ENCODE peak calls at places on chromosomes 1 and 21, in ten cellular contexts. J, V, G, L, C, Z, B, N, X and T are unnamed samples. For H3K36me3, the result is how much of the 10 kb centered on the place peaks cover.

GRCh38 chr1:5718716-5719632 is 273.3 kb downstream of the NPHP4 start:
- DNase-seq in J (no peak), V (no peak), G (no peak), L (no peak), C (no peak), Z (no peak), B (no peak), N (no peak), X (peak), T (no peak)

GRCh38 chr1:244319283-244320132 is 132.2 kb downstream of the ADSS2 start:
- DNase-seq in J (no peak), V (no peak), G (no peak), L (peak), C (no peak), Z (peak), B (peak), N (peak), X (no peak), T (peak)

GRCh38 chr1:157580179-157580827 is 17.6 kb downstream of the FCRL4 start:
- DNase-seq in J (peak), V (peak), G (no peak), L (peak), C (peak), Z (peak), B (peak), N (no peak), X (no peak), T (peak)

GRCh38 chr1:58401991-58402390 is 144.5 kb downstream of the OMA1 start:
- DNase-seq in J (no peak), V (no peak), G (no peak), L (peak), C (no peak), Z (no peak), B (no peak), N (no peak), X (no peak), T (no peak)

GRCh38 chr1:41358152-41358937 is 2.9 kb upstream of the FOXO6 start:
- DNase-seq in J (no peak), V (peak), G (no peak), L (peak), C (no peak), Z (no peak), B (no peak), N (no peak), X (peak), T (no peak)

GRCh38 chr1:245599413-245600174 is 444.8 kb downstream of the KIF26B start:
- DNase-seq in J (no peak), V (no peak), G (peak), L (peak), C (no peak), Z (no peak), B (no peak), N (no peak), X (no peak), T (peak)

GRCh38 chr1:247357781-247358211 is 26.1 kb upstream of the ZNF496 start:
- DNase-seq in J (no peak), V (no peak), G (no peak), L (peak), C (no peak), Z (peak), B (no peak), N (no peak), X (no peak), T (no peak)

GRCh38 chr1:2494323-2494693 is 18.2 kb downstream of the PLCH2 start:
- DNase-seq in J (no peak), V (no peak), G (peak), L (peak), C (peak), Z (peak), B (peak), N (no peak), X (no peak), T (peak)

GRCh38 chr1:76161451-76161850 is 86.9 kb downstream of the ST6GALNAC3 start:
- DNase-seq in J (no peak), V (no peak), G (no peak), L (no peak), C (no peak), Z (no peak), B (no peak), N (no peak), X (no peak), T (no peak)

GRCh38 chr1:156870734-156871133 is 10.1 kb downstream of the NTRK1 start:
- DNase-seq in J (no peak), V (no peak), G (no peak), L (peak), C (no peak), Z (peak), B (no peak), N (no peak), X (no peak), T (peak)

GRCh38 chr1:177392336-177392735 is 221.6 kb downstream of the BRINP2 start:
- DNase-seq in J (no peak), V (no peak), G (no peak), L (peak), C (no peak), Z (no peak), B (no peak), N (no peak), X (no peak), T (no peak)

GRCh38 chr1:94753171-94753972 is 66.8 kb upstream of the SLC44A3 start:
- DNase-seq in J (no peak), V (no peak), G (peak), L (peak), C (no peak), Z (no peak), B (no peak), N (no peak), X (no peak), T (no peak)

GRCh38 chr1:197399691-197400521 is 131.9 kb downstream of the CRB1 start:
- DNase-seq in J (peak), V (peak), G (no peak), L (peak), C (no peak), Z (peak), B (peak), N (no peak), X (no peak), T (no peak)

GRCh38 chr1:156874572-156874971 is 13.9 kb downstream of the NTRK1 start:
- DNase-seq in J (no peak), V (peak), G (no peak), L (no peak), C (no peak), Z (no peak), B (no peak), N (no peak), X (no peak), T (no peak)

GRCh38 chr1:119159096-119159495 is 18.6 kb upstream of the WARS2 start:
- DNase-seq in J (no peak), V (no peak), G (no peak), L (peak), C (no peak), Z (no peak), B (no peak), N (no peak), X (no peak), T (peak)

GRCh38 chr1:85746777-85747176 is 38.5 kb upstream of the ZNHIT6 start:
- DNase-seq in J (no peak), V (no peak), G (no peak), L (no peak), C (no peak), Z (no peak), B (no peak), N (no peak), X (no peak), T (no peak)

GRCh38 chr1:192462630-192463029 is 112.9 kb upstream of the RGS1 start:
- DNase-seq in J (no peak), V (no peak), G (no peak), L (no peak), C (no peak), Z (no peak), B (no peak), N (no peak), X (no peak), T (no peak)

GRCh38 chr1:203480525-203481084 is 5.0 kb downstream of the PRELP start:
- DNase-seq in J (peak), V (peak), G (peak), L (peak), C (peak), Z (no peak), B (peak), N (no peak), X (no peak), T (peak)

GRCh38 chr1:154925335-154926170 is 11.0 kb downstream of the PMVK start:
- DNase-seq in J (no peak), V (no peak), G (no peak), L (no peak), C (no peak), Z (no peak), B (no peak), N (no peak), X (no peak), T (no peak)

GRCh38 chr1:108854226-108855019 is 2.5 kb downstream of the AKNAD1 start:
- DNase-seq in J (no peak), V (no peak), G (no peak), L (no peak), C (no peak), Z (no peak), B (no peak), N (no peak), X (no peak), T (no peak)

GRCh38 chr1:10033359-10033845 is 644 bp downstream of the UBE4B start:
- DNase-seq in J (peak), V (peak), G (peak), L (peak), C (peak), Z (no peak), B (peak), N (no peak), X (no peak), T (no peak)

GRCh38 chr1:92476071-92476607 is 10.6 kb downstream of the GFI1 start:
- DNase-seq in J (no peak), V (no peak), G (no peak), L (no peak), C (peak), Z (no peak), B (peak), N (no peak), X (no peak), T (no peak)

GRCh38 chr1:65393345-65393744 is 27.1 kb upstream of the LEPR start:
- DNase-seq in J (no peak), V (no peak), G (no peak), L (peak), C (no peak), Z (no peak), B (no peak), N (no peak), X (no peak), T (no peak)

GRCh38 chr1:231720652-231721325 is 94.2 kb downstream of the DISC1 start:
- DNase-seq in J (no peak), V (no peak), G (no peak), L (no peak), C (no peak), Z (no peak), B (no peak), N (no peak), X (no peak), T (no peak)

GRCh38 chr1:165854101-165854845 is 26.9 kb downstream of the UCK2 start:
- DNase-seq in J (no peak), V (peak), G (no peak), L (peak), C (no peak), Z (peak), B (no peak), N (no peak), X (no peak), T (peak)

GRCh38 chr1:58780586-58781452 is 3.0 kb downstream of the JUN start:
- DNase-seq in J (no peak), V (no peak), G (no peak), L (peak), C (no peak), Z (no peak), B (no peak), N (no peak), X (no peak), T (no peak)

GRCh38 chr1:77543822-77544448 is 138.5 kb downstream of the ZZZ3 start:
- DNase-seq in J (no peak), V (no peak), G (no peak), L (peak), C (no peak), Z (no peak), B (no peak), N (no peak), X (no peak), T (no peak)

GRCh38 chr21:45970674-45971486 is 10.7 kb upstream of the COL6A1 start:
- DNase-seq in J (peak), V (peak), G (peak), L (peak), C (peak), Z (no peak), B (peak), N (no peak), X (peak), T (no peak)

GRCh38 chr1:117580436-117580835 is 25.4 kb upstream of the TENT5C start:
- DNase-seq in J (no peak), V (no peak), G (no peak), L (no peak), C (no peak), Z (no peak), B (no peak), N (no peak), X (peak), T (no peak)

GRCh38 chr1:193558491-193559028 is 372.1 kb upstream of the B3GALT2 start:
- DNase-seq in J (no peak), V (no peak), G (no peak), L (peak), C (no peak), Z (peak), B (no peak), N (no peak), X (no peak), T (peak)

GRCh38 chr1:228405979-228406265 is 713 bp downstream of the TRIM11 start:
- DNase-seq in J (no peak), V (no peak), G (no peak), L (peak), C (peak), Z (no peak), B (peak), N (no peak), X (no peak), T (no peak)

GRCh38 chr1:213724640-213725536 is 262.9 kb upstream of the PROX1 start:
- DNase-seq in J (no peak), V (no peak), G (peak), L (peak), C (peak), Z (no peak), B (no peak), N (no peak), X (no peak), T (peak)

GRCh38 chr1:111770916-111771315 is 15.2 kb downstream of the DDX20 start:
- DNase-seq in J (no peak), V (no peak), G (no peak), L (no peak), C (no peak), Z (no peak), B (no peak), N (no peak), X (no peak), T (no peak)

DNA sequence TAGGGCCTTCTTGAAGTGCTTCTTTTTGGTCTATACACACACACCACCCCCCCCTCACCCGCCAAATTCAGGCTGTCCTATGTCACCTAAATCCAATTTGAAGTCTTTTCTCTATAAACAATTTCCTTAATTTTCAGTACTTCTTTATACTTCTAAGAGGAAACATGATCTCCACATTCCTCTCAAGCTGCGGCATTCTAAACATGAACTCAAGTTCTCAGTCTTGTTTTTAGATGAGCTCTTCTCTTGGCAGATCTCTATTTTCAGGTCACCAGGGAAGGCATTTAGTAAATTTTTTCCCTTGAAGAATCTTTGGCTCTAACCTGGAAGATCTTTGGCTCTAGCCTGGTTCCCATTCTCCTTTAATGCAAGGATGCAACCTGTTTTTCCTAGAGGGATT is 193.4 kb downstream of the ATG4C start:
- DNase-seq in J (no peak), V (no peak), G (no peak), L (no peak), C (no peak), Z (no peak), B (no peak), N (no peak), X (no peak), T (no peak)
- TF ChIP-seq CTCF in J (no peak), V (no peak), G (no peak), L (no peak), C (no peak), Z (no peak), B (no peak), N (no peak), X (no peak), T (no peak)

GRCh38 chr1:3914331-3914851 is 14.3 kb upstream of the C1orf174 start:
- DNase-seq in J (no peak), V (no peak), G (no peak), L (no peak), C (no peak), Z (no peak), B (no peak), N (no peak), X (peak), T (no peak)
- H3K4me3 ChIP-seq in J (no peak), V (no peak), G (no peak), L (no peak), C (no peak), Z (no peak), B (no peak), N (no peak), X (no peak), T (no peak)

GRCh38 chr1:212004888-212005287 is 30.5 kb downstream of the INTS7 start:
- DNase-seq in J (no peak), V (no peak), G (no peak), L (no peak), C (no peak), Z (no peak), B (no peak), N (no peak), X (no peak), T (no peak)

GRCh38 chr1:212007178-212007577 is 28.2 kb downstream of the INTS7 start:
- DNase-seq in J (no peak), V (no peak), G (no peak), L (no peak), C (no peak), Z (no peak), B (no peak), N (no peak), X (no peak), T (no peak)

GRCh38 chr1:212007896-212008295 is 27.5 kb downstream of the INTS7 start:
- DNase-seq in J (no peak), V (no peak), G (no peak), L (no peak), C (no peak), Z (no peak), B (no peak), N (no peak), X (no peak), T (no peak)

DNA sequence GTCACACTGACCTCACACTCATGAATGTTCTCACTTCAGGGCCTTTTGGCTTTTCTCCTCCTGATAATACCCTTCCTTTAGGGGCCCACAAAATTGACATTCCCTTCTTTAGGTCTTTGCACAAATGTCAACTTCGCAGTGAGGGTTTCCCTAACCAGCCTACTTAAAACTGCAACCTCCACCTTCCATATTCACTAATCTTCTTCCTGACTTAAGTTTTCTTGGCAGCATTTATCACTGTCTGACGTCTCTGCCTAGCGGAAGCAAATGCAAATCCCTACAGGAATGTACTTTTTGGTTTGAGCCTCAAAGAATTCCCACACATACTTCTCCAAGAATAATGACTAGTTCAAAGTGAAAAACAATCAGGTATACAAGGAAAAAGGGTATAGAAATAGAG is 32.8 kb downstream of the INTS7 start:
- DNase-seq in J (no peak), V (no peak), G (no peak), L (peak), C (no peak), Z (no peak), B (no peak), N (no peak), X (no peak), T (no peak)
- H3K36me3 ChIP-seq in J (under half), V (under half), G (under half), L (under half), C (under half), Z (under half), B (half or more), N (under half), X (under half), T (under half)

GRCh38 chr1:221693087-221693486 is 48.8 kb downstream of the DUSP10 start:
- DNase-seq in J (no peak), V (no peak), G (no peak), L (no peak), C (no peak), Z (no peak), B (peak), N (no peak), X (no peak), T (no peak)
- TF ChIP-seq CTCF in J (peak), V (peak), G (no peak), L (no peak), C (no peak), Z (no peak), B (peak), N (no peak), X (no peak), T (peak)

DNA sequence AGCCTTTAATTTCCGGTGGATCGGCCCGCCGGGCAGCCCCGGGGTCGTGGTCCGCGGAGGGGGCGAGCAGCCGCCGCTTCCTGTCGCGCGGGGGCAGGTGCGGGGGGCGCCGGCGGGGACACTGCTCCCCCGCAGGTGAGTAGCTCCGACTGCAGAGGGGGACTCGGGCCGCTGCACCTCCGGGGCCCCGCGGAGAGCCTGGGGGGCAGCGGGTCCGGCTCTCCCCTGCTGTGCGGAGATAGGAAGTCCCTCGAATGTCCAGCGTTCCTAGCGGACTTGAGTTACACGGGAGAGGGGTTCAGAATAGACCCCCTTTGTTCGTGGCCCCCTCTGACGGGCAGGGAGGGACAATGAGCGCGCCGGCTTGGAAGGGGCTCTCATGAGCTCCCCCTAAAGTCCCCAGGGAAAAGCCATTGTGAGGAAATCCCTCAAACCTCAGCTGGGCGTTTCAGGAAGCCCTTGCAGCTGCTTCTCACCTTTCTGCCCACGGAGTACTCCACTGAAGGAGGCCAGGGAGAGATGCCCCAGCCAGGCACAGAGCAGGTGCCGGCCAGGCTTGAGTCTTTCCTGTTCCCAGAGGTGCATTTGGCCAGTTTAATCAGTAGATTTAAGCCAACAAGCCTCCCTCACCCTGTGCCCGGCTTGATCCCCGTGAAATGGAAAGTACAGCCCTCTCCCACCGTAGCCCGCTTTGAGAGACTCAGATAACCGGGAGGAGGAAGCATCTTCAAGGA is 925 bp downstream of the PDE9A start:
- DNase-seq in J (no peak), V (no peak), G (no peak), L (no peak), C (no peak), Z (no peak), B (peak), N (no peak), X (no peak), T (no peak)
- H3K4me3 ChIP-seq in J (no peak), V (peak), G (peak), L (peak), C (peak), Z (peak), B (peak), N (peak), X (peak), T (no peak)

DNA sequence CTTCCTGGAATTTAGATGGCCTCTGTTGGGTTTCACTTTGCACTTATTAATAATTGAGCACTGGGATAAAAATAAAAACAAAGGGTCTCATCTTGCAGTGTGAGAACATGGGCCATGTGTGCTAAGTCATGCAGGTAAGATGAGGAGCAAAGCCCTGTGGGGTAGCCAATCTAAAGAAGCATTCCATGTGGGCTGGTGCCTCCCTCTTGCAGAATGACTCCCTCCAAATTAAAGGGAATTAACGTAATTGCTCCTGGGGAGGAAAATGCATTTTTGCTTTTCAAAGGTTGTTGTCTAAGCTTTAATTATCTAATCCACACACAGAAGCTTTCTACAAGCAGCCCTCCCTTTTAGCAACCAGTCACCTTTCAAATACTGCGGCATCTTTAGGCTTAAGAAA is 69.8 kb downstream of the CDC14A start:
- DNase-seq in J (no peak), V (no peak), G (no peak), L (no peak), C (no peak), Z (no peak), B (no peak), N (no peak), X (no peak), T (no peak)
- H3K36me3 ChIP-seq in J (under half), V (under half), G (under half), L (under half), C (under half), Z (under half), B (under half), N (under half), X (under half), T (under half)

GRCh38 chr1:189220750-189221149 is 1256.9 kb downstream of the BRINP3 start:
- DNase-seq in J (peak), V (no peak), G (no peak), L (no peak), C (no peak), Z (no peak), B (no peak), N (no peak), X (no peak), T (no peak)
- TF ChIP-seq CTCF in J (peak), V (peak), G (no peak), L (peak), C (no peak), Z (peak), B (peak), N (no peak), X (no peak), T (no peak)